ENCODE peak calls at places on chromosomes 4 and X, in eight cellular contexts. H is immature natural killer cell; G is naive thymus-derived CD4-positive, alpha-beta T cell; X is T-cell; B is T-helper 2 cell; D is HAP-1; O is left colon; C is hypothalamus. L is an unnamed sample.
A peak's percentile ranks its signal among the peaks of the same experiment; 100 is the strongest.

GRCh38 chr4:107131295-107131694 is 95.2 kb upstream of the DKK2 start:
- DNase-seq in H (no peak), G (no peak), X (no peak), B (no peak), D (no peak), O (no peak), C (no peak), L (no peak)

GRCh38 chr4:3527914-3528876 is 4.0 kb downstream of the LRPAP1 start:
- DNase-seq in H (no peak), G (no peak), X (no peak), B (no peak), D (no peak), O (no peak), C (no peak), L (no peak)

GRCh38 chrX:10634681-10635161 is 14.3 kb upstream of the MID1 start:
- DNase-seq in H (no peak), G (no peak), X (no peak), B (no peak), D (peak; percentile 76), O (no peak), C (no peak), L (no peak)

GRCh38 chr4:125744891-125745364 is 430.2 kb downstream of the FAT4 start:
- DNase-seq in H (no peak), G (no peak), X (no peak), B (no peak), D (no peak), O (no peak), C (no peak), L (no peak)

GRCh38 chr4:1569461-1570151 is 114.5 kb downstream of the FAM53A start:
- DNase-seq in H (no peak), G (no peak), X (no peak), B (peak; percentile 1), D (no peak), O (peak; percentile 4), C (no peak), L (no peak)

GRCh38 chrX:111095974-111096870 is at the start of gene PAK3:
- DNase-seq in H (no peak), G (peak; percentile 24), X (peak; percentile 2), B (peak; percentile 12), D (peak; percentile 85), O (peak; percentile 13), C (no peak), L (no peak)

GRCh38 chr4:165359501-165359900 is 19.3 kb upstream of the CPE start:
- DNase-seq in H (no peak), G (no peak), X (no peak), B (no peak), D (no peak), O (no peak), C (no peak), L (no peak)

GRCh38 chr4:2365054-2365912 is 53.2 kb downstream of the ZFYVE28 start:
- DNase-seq in H (no peak), G (no peak), X (no peak), B (no peak), D (no peak), O (peak; percentile 22), C (no peak), L (no peak)

GRCh38 chr4:47839259-47839658 is 1.4 kb upstream of the CORIN start:
- DNase-seq in H (no peak), G (no peak), X (peak; percentile 2), B (peak; percentile 9), D (no peak), O (no peak), C (no peak), L (peak; percentile 39)

GRCh38 chrX:68332156-68332823 is 101.0 kb downstream of the OPHN1 start:
- DNase-seq in H (no peak), G (no peak), X (no peak), B (no peak), D (peak; percentile 60), O (no peak), C (no peak), L (no peak)

GRCh38 chrX:45070116-45071007 is 130.3 kb downstream of the DIPK2B start:
- DNase-seq in H (peak; percentile 35), G (no peak), X (no peak), B (no peak), D (peak; percentile 31), O (no peak), C (no peak), L (peak; percentile 29)

GRCh38 chr4:89492476-89493110 is 185.0 kb upstream of the GPRIN3 start:
- DNase-seq in H (no peak), G (no peak), X (no peak), B (no peak), D (no peak), O (no peak), C (no peak), L (no peak)

GRCh38 chrX:119605739-119606507 is at the start of gene NKRF:
- DNase-seq in H (peak; percentile 90), G (peak; percentile 83), X (peak; percentile 87), B (peak; percentile 87), D (peak; percentile 98), O (peak; percentile 95), C (peak; percentile 74), L (peak; percentile 75)

GRCh38 chrX:154603438-154604430 is 15.3 kb downstream of the CTAG1B start:
- DNase-seq in H (no peak), G (no peak), X (no peak), B (no peak), D (no peak), O (no peak), C (no peak), L (no peak)

GRCh38 chrX:20252392-20253231 is 14.1 kb downstream of the RPS6KA3 start:
- DNase-seq in H (peak; percentile 71), G (peak; percentile 69), X (peak; percentile 66), B (peak; percentile 60), D (peak; percentile 75), O (peak; percentile 79), C (peak; percentile 15), L (no peak)